ENCODE peak calls at places on chromosomes 3 and 15, in nine cellular contexts. X, U, A, L, D, Y, T, E and J are unnamed samples.

GRCh38 chr3:177294221-177294620 is 96.9 kb upstream of the TBL1XR1 start:
- DNase-seq in X (no peak), U (no peak), A (no peak), L (no peak), D (peak; percentile 69), Y (no peak), T (no peak), E (no peak), J (no peak)

GRCh38 chr3:31406901-31407300 is 125.8 kb upstream of the STT3B start:
- DNase-seq in X (no peak), U (no peak), A (no peak), L (no peak), D (no peak), Y (no peak), T (no peak), E (no peak), J (no peak)

GRCh38 chr3:126524429-126524988 is 554 bp downstream of the CHST13 start:
- DNase-seq in X (no peak), U (no peak), A (peak; percentile 46), L (no peak), D (no peak), Y (no peak), T (no peak), E (no peak), J (no peak)

GRCh38 chr3:141332436-141332835 is 35.9 kb upstream of the ZBTB38 start:
- DNase-seq in X (no peak), U (no peak), A (no peak), L (no peak), D (no peak), Y (no peak), T (no peak), E (no peak), J (no peak)

GRCh38 chr3:64266065-64266874 is 41.0 kb upstream of the PRICKLE2 start:
- DNase-seq in X (no peak), U (no peak), A (no peak), L (no peak), D (peak; percentile 61), Y (no peak), T (no peak), E (no peak), J (peak; percentile 24)

GRCh38 chr3:126266291-126266840 is 86.0 kb upstream of the ALDH1L1 start:
- DNase-seq in X (no peak), U (no peak), A (peak; percentile 62), L (peak; percentile 63), D (peak; percentile 68), Y (no peak), T (peak; percentile 63), E (no peak), J (no peak)

GRCh38 chr3:33146791-33147445 is 33.1 kb downstream of the CRTAP start:
- DNase-seq in X (no peak), U (peak; percentile 89), A (no peak), L (no peak), D (no peak), Y (no peak), T (peak; percentile 5), E (no peak), J (no peak)

GRCh38 chr3:52220380-52221026 is 4.9 kb downstream of the TLR9 start:
- DNase-seq in X (peak; percentile 85), U (no peak), A (peak; percentile 75), L (peak; percentile 89), D (peak; percentile 90), Y (peak; percentile 83), T (peak; percentile 90), E (peak; percentile 82), J (no peak)

GRCh38 chr3:186962445-186962844 is 32.1 kb downstream of the ST6GAL1 start:
- DNase-seq in X (no peak), U (no peak), A (no peak), L (no peak), D (no peak), Y (no peak), T (no peak), E (no peak), J (no peak)

GRCh38 chr15:72859023-72859756 is 75.6 kb upstream of the ADPGK start:
- DNase-seq in X (no peak), U (no peak), A (no peak), L (no peak), D (no peak), Y (no peak), T (no peak), E (no peak), J (peak; percentile 13)

GRCh38 chr3:144865886-144866285 is 894.3 kb downstream of the DIPK2A start:
- DNase-seq in X (no peak), U (no peak), A (peak; percentile 49), L (no peak), D (no peak), Y (no peak), T (no peak), E (no peak), J (no peak)
- H3K27ac ChIP-seq in X (no peak overlapping the region), U (no peak overlapping the region), A (no peak overlapping the region), L (no peak overlapping the region), D (no peak overlapping the region), Y (no peak overlapping the region), T (no peak overlapping the region), E (no peak overlapping the region), J (no peak overlapping the region)

DNA sequence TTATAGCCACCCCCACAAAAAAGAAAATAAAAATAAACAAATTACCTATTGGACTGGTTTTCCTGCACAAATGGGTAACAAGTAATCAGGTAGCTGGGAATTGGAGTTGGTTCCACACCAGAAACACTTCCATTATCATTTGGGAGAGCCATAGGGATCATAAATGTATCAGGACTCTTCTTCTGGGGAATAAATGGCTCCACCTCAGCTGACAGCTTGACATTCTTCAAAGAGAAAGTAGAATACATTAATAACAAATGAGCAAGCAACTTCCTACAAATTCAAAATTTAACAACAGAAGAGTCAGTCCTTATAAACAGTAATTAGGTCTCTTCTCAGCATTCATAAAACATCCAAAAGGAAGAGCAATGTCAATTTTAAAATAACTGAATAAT is 8.7 kb downstream of the SECISBP2L start:
- DNase-seq in X (no peak), U (no peak), A (no peak), L (no peak), D (no peak), Y (no peak), T (no peak), E (no peak), J (no peak)
- H3K27ac ChIP-seq in X (no peak overlapping the region), U (no peak overlapping the region), A (no peak overlapping the region), L (no peak overlapping the region), D (no peak overlapping the region), Y (no peak overlapping the region), T (no peak overlapping the region), E (no peak overlapping the region), J (no peak overlapping the region)

GRCh38 chr3:4006288-4006687 is 207.1 kb downstream of the LRRN1 start:
- DNase-seq in X (no peak), U (no peak), A (no peak), L (no peak), D (no peak), Y (no peak), T (no peak), E (no peak), J (no peak)
- H3K27ac ChIP-seq in X (no peak overlapping the region), U (no peak overlapping the region), A (no peak overlapping the region), L (no peak overlapping the region), D (no peak overlapping the region), Y (no peak overlapping the region), T (no peak overlapping the region), E (no peak overlapping the region), J (no peak overlapping the region)

GRCh38 chr15:58307313-58307961 is 124.4 kb upstream of the LIPC start:
- DNase-seq in X (no peak), U (no peak), A (no peak), L (peak; percentile 71), D (no peak), Y (no peak), T (no peak), E (no peak), J (no peak)
- H3K27ac ChIP-seq in X (no peak overlapping the region), U (no peak overlapping the region), A (no peak overlapping the region), L (peak overlapping the region; percentile 54), D (no peak overlapping the region), Y (no peak overlapping the region), T (no peak overlapping the region), E (no peak overlapping the region), J (no peak overlapping the region)

GRCh38 chr3:157417247-157417646 is 19.4 kb upstream of the PTX3 start:
- DNase-seq in X (no peak), U (no peak), A (peak; percentile 1), L (no peak), D (no peak), Y (no peak), T (no peak), E (no peak), J (no peak)
- H3K27ac ChIP-seq in X (no peak overlapping the region), U (no peak overlapping the region), A (no peak overlapping the region), L (no peak overlapping the region), D (no peak overlapping the region), Y (no peak overlapping the region), T (no peak overlapping the region), E (no peak overlapping the region), J (no peak overlapping the region)